ENCODE peak calls at places on chromosomes 11 and 22, in seven cellular contexts. U is activated CD4-positive, alpha-beta T cell treated with anti-CD3 and anti-CD28 coated beads for 48 hours; G is NCI-H774; N is activated CD4-positive, alpha-beta memory T cell treated with anti-CD3 and anti-CD28 coated beads for 36 hours; D is activated T-cell treated with anti-CD3 and anti-CD28 coated beads for 1 hour; H is CD4-positive, alpha-beta T cell; Z is AG09319. M is an unnamed sample.
A peak's percentile ranks its signal among the peaks of the same experiment; 100 is the strongest.

GRCh38 chr22:38051900-38052862 is 5.0 kb upstream of the PICK1 start:
- DNase-seq in U (peak; percentile 83), G (peak; percentile 8), N (peak; percentile 82), D (peak; percentile 69), H (peak; percentile 69), Z (peak; percentile 31), M (peak; percentile 82)

GRCh38 chr22:20566420-20567260 is 59.2 kb downstream of the MED15 start:
- DNase-seq in U (peak; percentile 66), G (no peak), N (peak; percentile 69), D (peak; percentile 56), H (peak; percentile 69), Z (peak; percentile 71), M (no peak)

GRCh38 chr11:2761131-2762030 is 61.6 kb upstream of the KCNQ1OT1 start:
- DNase-seq in U (peak; percentile 0), G (no peak), N (peak; percentile 1), D (no peak), H (no peak), Z (no peak), M (no peak)

GRCh38 chr11:78857688-78858087 is 283.0 kb upstream of the NARS2 start:
- DNase-seq in U (no peak), G (no peak), N (no peak), D (no peak), H (no peak), Z (no peak), M (no peak)

GRCh38 chr11:79570104-79570503 is 129.3 kb upstream of the TENM4 start:
- DNase-seq in U (no peak), G (no peak), N (no peak), D (no peak), H (no peak), Z (no peak), M (no peak)

GRCh38 chr22:39144101-39144815 is 8.2 kb downstream of the CBX7 start:
- DNase-seq in U (peak; percentile 51), G (no peak), N (peak; percentile 73), D (peak; percentile 36), H (peak; percentile 39), Z (no peak), M (no peak)

GRCh38 chr11:117222991-117223740 is 8.7 kb downstream of the PCSK7 start:
- DNase-seq in U (no peak), G (no peak), N (no peak), D (no peak), H (no peak), Z (no peak), M (no peak)

GRCh38 chr11:2151500-2152257 is 9.3 kb downstream of the INS start:
- DNase-seq in U (peak; percentile 87), G (peak; percentile 58), N (peak; percentile 86), D (peak; percentile 73), H (peak; percentile 69), Z (no peak), M (peak; percentile 73)

GRCh38 chr11:117045956-117046355 is 52.3 kb downstream of the SIK3 start:
- DNase-seq in U (no peak), G (peak; percentile 64), N (no peak), D (no peak), H (no peak), Z (no peak), M (no peak)

GRCh38 chr11:30091246-30091645 is 74.4 kb upstream of the KCNA4 start:
- DNase-seq in U (no peak), G (no peak), N (no peak), D (no peak), H (no peak), Z (no peak), M (no peak)

GRCh38 chr11:118910309-118911112 is 15.2 kb downstream of the BCL9L start:
- DNase-seq in U (peak; percentile 54), G (no peak), N (no peak), D (no peak), H (peak; percentile 47), Z (peak; percentile 83), M (no peak)

GRCh38 chr22:42929838-42930155 is 72.7 kb upstream of the ARFGAP3 start:
- DNase-seq in U (no peak), G (no peak), N (no peak), D (no peak), H (no peak), Z (no peak), M (no peak)

GRCh38 chr22:44108806-44109385 is 71.8 kb upstream of the PARVG start:
- DNase-seq in U (no peak), G (no peak), N (no peak), D (no peak), H (no peak), Z (no peak), M (no peak)

GRCh38 chr11:8237453-8237852 is 26.2 kb downstream of the LMO1 start:
- DNase-seq in U (no peak), G (no peak), N (no peak), D (no peak), H (no peak), Z (no peak), M (no peak)

GRCh38 chr22:45885941-45886395 is 91.0 kb downstream of the WNT7B start:
- DNase-seq in U (no peak), G (no peak), N (no peak), D (no peak), H (no peak), Z (no peak), M (no peak)

GRCh38 chr11:12269104-12269441 is 108.3 kb upstream of the PARVA start:
- DNase-seq in U (no peak), G (no peak), N (no peak), D (no peak), H (no peak), Z (no peak), M (no peak)

GRCh38 chr11:8268530-8269461 is 5.1 kb upstream of the LMO1 start:
- DNase-seq in U (no peak), G (no peak), N (no peak), D (no peak), H (no peak), Z (no peak), M (no peak)

GRCh38 chr11:122189259-122189658 is 73.2 kb upstream of the BLID start:
- DNase-seq in U (no peak), G (no peak), N (no peak), D (no peak), H (no peak), Z (peak; percentile 79), M (peak; percentile 96)

GRCh38 chr22:22180738-22181514 is 63.7 kb upstream of the VPREB1 start:
- DNase-seq in U (no peak), G (no peak), N (no peak), D (no peak), H (no peak), Z (no peak), M (no peak)

GRCh38 chr22:17334054-17334453 is 35.2 kb upstream of the CECR2 start:
- DNase-seq in U (no peak), G (no peak), N (no peak), D (no peak), H (no peak), Z (no peak), M (no peak)

GRCh38 chr11:69039501-69039900 is 9.2 kb upstream of the TPCN2 start:
- DNase-seq in U (no peak), G (no peak), N (no peak), D (no peak), H (no peak), Z (peak; percentile 27), M (no peak)

GRCh38 chr11:121099885-121100284 is 1.2 kb upstream of the TECTA start:
- DNase-seq in U (no peak), G (no peak), N (no peak), D (no peak), H (no peak), Z (no peak), M (no peak)

GRCh38 chr11:28981331-28981865 is 873.2 kb downstream of the METTL15 start:
- DNase-seq in U (no peak), G (no peak), N (no peak), D (no peak), H (no peak), Z (no peak), M (no peak)

GRCh38 chr11:116600930-116601329 is 171.9 kb downstream of the BUD13 start:
- DNase-seq in U (no peak), G (no peak), N (no peak), D (no peak), H (no peak), Z (no peak), M (no peak)

GRCh38 chr11:43756575-43756974 is 76.0 kb downstream of the HSD17B12 start:
- DNase-seq in U (no peak), G (no peak), N (no peak), D (no peak), H (no peak), Z (no peak), M (peak; percentile 38)

GRCh38 chr11:90222459-90223247 is at the start of gene CHORDC1:
- DNase-seq in U (peak; percentile 96), G (peak; percentile 95), N (peak; percentile 97), D (peak; percentile 94), H (peak; percentile 85), Z (peak; percentile 35), M (peak; percentile 90)

M was measured in RKO.